ENCODE peak calls at places on chromosome 9, in seven cellular contexts. Z, W, N, M, F, G and J are unnamed samples.

GRCh38 chr9:30925126-30925525 is 1459.3 kb upstream of the ACO1 start:
- DNase-seq in Z (no peak), W (no peak), N (no peak), M (no peak), F (no peak), G (no peak), J (no peak)

GRCh38 chr9:98687911-98688310 is 20.8 kb downstream of the GABBR2 start:
- DNase-seq in Z (no peak), W (no peak), N (no peak), M (no peak), F (no peak), G (no peak), J (no peak)

GRCh38 chr9:96859461-96860198 is 5.3 kb upstream of the ZNF782 start:
- DNase-seq in Z (no peak), W (no peak), N (no peak), M (peak), F (no peak), G (no peak), J (no peak)

GRCh38 chr9:14322211-14323082 is 8.5 kb upstream of the NFIB start:
- DNase-seq in Z (peak), W (peak), N (peak), M (peak), F (peak), G (peak), J (peak)

GRCh38 chr9:130426883-130427282 is 17.9 kb upstream of the ASS1 start:
- DNase-seq in Z (peak), W (no peak), N (peak), M (no peak), F (peak), G (no peak), J (no peak)

GRCh38 chr9:81379655-81380054 is 309.7 kb downstream of the TLE1 start:
- DNase-seq in Z (no peak), W (no peak), N (no peak), M (no peak), F (no peak), G (no peak), J (no peak)

GRCh38 chr9:98134702-98135557 is 15.9 kb upstream of the TRIM14 start:
- DNase-seq in Z (no peak), W (no peak), N (no peak), M (no peak), F (no peak), G (no peak), J (no peak)

GRCh38 chr9:128905964-128906363 is 14.8 kb upstream of the PHYHD1 start:
- DNase-seq in Z (no peak), W (no peak), N (no peak), M (no peak), F (no peak), G (no peak), J (no peak)

GRCh38 chr9:124771867-124772621 is 933 bp upstream of the NR6A1 start:
- DNase-seq in Z (peak), W (peak), N (peak), M (peak), F (peak), G (peak), J (peak)

GRCh38 chr9:21801683-21802417 is 586 bp upstream of the MTAP start:
- DNase-seq in Z (peak), W (no peak), N (no peak), M (peak), F (peak), G (peak), J (peak)

GRCh38 chr9:133130721-133131244 is 9.7 kb upstream of the RALGDS start:
- DNase-seq in Z (no peak), W (no peak), N (no peak), M (no peak), F (no peak), G (no peak), J (no peak)

GRCh38 chr9:17600962-17601593 is 22.2 kb downstream of the SH3GL2 start:
- DNase-seq in Z (no peak), W (no peak), N (no peak), M (no peak), F (no peak), G (no peak), J (no peak)